ENCODE peak calls at places on chromosomes 4 and X, in six cellular contexts. One of them, this sample, is unnamed.

GRCh38 chr4:107824367-107825071 is at the start of gene SGMS2:
- DNase-seq in GM06990: peak
- DNase-seq in activated effector memory CD4-positive, alpha-beta T cell treated with anti-CD3 and anti-CD28 coated beads, Interleukin-2, amount 50 U/mL, for 16 hours: peak
- DNase-seq in NCI-H2171 treated with DMSO at 0.1 percent for 48 hours: no peak
- DNase-seq in astrocyte of the spinal cord: peak
- DNase-seq in iris pigment epithelial cell: peak
- DNase-seq in this sample: peak

GRCh38 chrX:40773809-40774208 is 38.5 kb upstream of the MED14 start:
- DNase-seq in GM06990: no peak
- DNase-seq in activated effector memory CD4-positive, alpha-beta T cell treated with anti-CD3 and anti-CD28 coated beads, Interleukin-2, amount 50 U/mL, for 16 hours: no peak
- DNase-seq in NCI-H2171 treated with DMSO at 0.1 percent for 48 hours: no peak
- DNase-seq in astrocyte of the spinal cord: peak
- DNase-seq in iris pigment epithelial cell: peak
- DNase-seq in this sample: no peak

GRCh38 chr4:32219306-32220075 is 1499.3 kb downstream of the PCDH7 start:
- DNase-seq in GM06990: no peak
- DNase-seq in activated effector memory CD4-positive, alpha-beta T cell treated with anti-CD3 and anti-CD28 coated beads, Interleukin-2, amount 50 U/mL, for 16 hours: no peak
- DNase-seq in NCI-H2171 treated with DMSO at 0.1 percent for 48 hours: no peak
- DNase-seq in astrocyte of the spinal cord: no peak
- DNase-seq in iris pigment epithelial cell: peak
- DNase-seq in this sample: no peak

GRCh38 chr4:2768921-2769336 is 12.8 kb upstream of the TNIP2 start:
- DNase-seq in GM06990: no peak
- DNase-seq in activated effector memory CD4-positive, alpha-beta T cell treated with anti-CD3 and anti-CD28 coated beads, Interleukin-2, amount 50 U/mL, for 16 hours: peak
- DNase-seq in NCI-H2171 treated with DMSO at 0.1 percent for 48 hours: no peak
- DNase-seq in astrocyte of the spinal cord: no peak
- DNase-seq in iris pigment epithelial cell: no peak
- DNase-seq in this sample: no peak

GRCh38 chr4:105895609-105896460 is 564 bp downstream of the NPNT start:
- DNase-seq in GM06990: peak
- DNase-seq in activated effector memory CD4-positive, alpha-beta T cell treated with anti-CD3 and anti-CD28 coated beads, Interleukin-2, amount 50 U/mL, for 16 hours: no peak
- DNase-seq in NCI-H2171 treated with DMSO at 0.1 percent for 48 hours: no peak
- DNase-seq in astrocyte of the spinal cord: peak
- DNase-seq in iris pigment epithelial cell: peak
- DNase-seq in this sample: no peak

GRCh38 chrX:103531002-103531401 is 11.7 kb upstream of the RAB40A start:
- DNase-seq in GM06990: no peak
- DNase-seq in activated effector memory CD4-positive, alpha-beta T cell treated with anti-CD3 and anti-CD28 coated beads, Interleukin-2, amount 50 U/mL, for 16 hours: no peak
- DNase-seq in NCI-H2171 treated with DMSO at 0.1 percent for 48 hours: no peak
- DNase-seq in astrocyte of the spinal cord: peak
- DNase-seq in iris pigment epithelial cell: peak
- DNase-seq in this sample: peak

GRCh38 chr4:47032405-47033106 is 1.2 kb downstream of the GABRB1 start:
- DNase-seq in GM06990: peak
- DNase-seq in activated effector memory CD4-positive, alpha-beta T cell treated with anti-CD3 and anti-CD28 coated beads, Interleukin-2, amount 50 U/mL, for 16 hours: peak
- DNase-seq in NCI-H2171 treated with DMSO at 0.1 percent for 48 hours: peak
- DNase-seq in astrocyte of the spinal cord: peak
- DNase-seq in iris pigment epithelial cell: peak
- DNase-seq in this sample: no peak

GRCh38 chr4:41935652-41936021 is 408 bp downstream of the TMEM33 start:
- DNase-seq in GM06990: no peak
- DNase-seq in activated effector memory CD4-positive, alpha-beta T cell treated with anti-CD3 and anti-CD28 coated beads, Interleukin-2, amount 50 U/mL, for 16 hours: peak
- DNase-seq in NCI-H2171 treated with DMSO at 0.1 percent for 48 hours: peak
- DNase-seq in astrocyte of the spinal cord: no peak
- DNase-seq in iris pigment epithelial cell: peak
- DNase-seq in this sample: no peak

GRCh38 chrX:149131780-149132179 is 373.3 kb downstream of the IDS start:
- DNase-seq in GM06990: no peak
- DNase-seq in activated effector memory CD4-positive, alpha-beta T cell treated with anti-CD3 and anti-CD28 coated beads, Interleukin-2, amount 50 U/mL, for 16 hours: no peak
- DNase-seq in NCI-H2171 treated with DMSO at 0.1 percent for 48 hours: no peak
- DNase-seq in astrocyte of the spinal cord: peak
- DNase-seq in iris pigment epithelial cell: peak
- DNase-seq in this sample: no peak

GRCh38 chr4:76624271-76624681 is 189.2 kb downstream of the SHROOM3 start:
- DNase-seq in GM06990: no peak
- DNase-seq in activated effector memory CD4-positive, alpha-beta T cell treated with anti-CD3 and anti-CD28 coated beads, Interleukin-2, amount 50 U/mL, for 16 hours: no peak
- DNase-seq in NCI-H2171 treated with DMSO at 0.1 percent for 48 hours: no peak
- DNase-seq in astrocyte of the spinal cord: peak
- DNase-seq in iris pigment epithelial cell: peak
- DNase-seq in this sample: peak

GRCh38 chr4:158530391-158530790 is 8.7 kb downstream of the RXFP1 start:
- DNase-seq in GM06990: no peak
- DNase-seq in activated effector memory CD4-positive, alpha-beta T cell treated with anti-CD3 and anti-CD28 coated beads, Interleukin-2, amount 50 U/mL, for 16 hours: no peak
- DNase-seq in NCI-H2171 treated with DMSO at 0.1 percent for 48 hours: no peak
- DNase-seq in astrocyte of the spinal cord: no peak
- DNase-seq in iris pigment epithelial cell: peak
- DNase-seq in this sample: no peak

GRCh38 chr4:21032246-21032645 is 332.0 kb downstream of the PACRGL start:
- DNase-seq in GM06990: no peak
- DNase-seq in activated effector memory CD4-positive, alpha-beta T cell treated with anti-CD3 and anti-CD28 coated beads, Interleukin-2, amount 50 U/mL, for 16 hours: no peak
- DNase-seq in NCI-H2171 treated with DMSO at 0.1 percent for 48 hours: no peak
- DNase-seq in astrocyte of the spinal cord: peak
- DNase-seq in iris pigment epithelial cell: peak
- DNase-seq in this sample: no peak

GRCh38 chrX:101493225-101493624 is 8.0 kb downstream of the ARMCX4 start:
- DNase-seq in GM06990: no peak
- DNase-seq in activated effector memory CD4-positive, alpha-beta T cell treated with anti-CD3 and anti-CD28 coated beads, Interleukin-2, amount 50 U/mL, for 16 hours: no peak
- DNase-seq in NCI-H2171 treated with DMSO at 0.1 percent for 48 hours: no peak
- DNase-seq in astrocyte of the spinal cord: no peak
- DNase-seq in iris pigment epithelial cell: no peak
- DNase-seq in this sample: no peak

GRCh38 chrX:10022580-10023245 is 55.6 kb downstream of the CLDN34 start:
- DNase-seq in GM06990: no peak
- DNase-seq in activated effector memory CD4-positive, alpha-beta T cell treated with anti-CD3 and anti-CD28 coated beads, Interleukin-2, amount 50 U/mL, for 16 hours: no peak
- DNase-seq in NCI-H2171 treated with DMSO at 0.1 percent for 48 hours: no peak
- DNase-seq in astrocyte of the spinal cord: peak
- DNase-seq in iris pigment epithelial cell: peak
- DNase-seq in this sample: no peak

GRCh38 chrX:106246511-106246910 is 78.4 kb downstream of the PWWP3B start:
- DNase-seq in GM06990: no peak
- DNase-seq in activated effector memory CD4-positive, alpha-beta T cell treated with anti-CD3 and anti-CD28 coated beads, Interleukin-2, amount 50 U/mL, for 16 hours: no peak
- DNase-seq in NCI-H2171 treated with DMSO at 0.1 percent for 48 hours: no peak
- DNase-seq in astrocyte of the spinal cord: peak
- DNase-seq in iris pigment epithelial cell: peak
- DNase-seq in this sample: no peak

GRCh38 chr4:77190053-77190452 is 33.0 kb downstream of the CCNG2 start:
- DNase-seq in GM06990: no peak
- DNase-seq in activated effector memory CD4-positive, alpha-beta T cell treated with anti-CD3 and anti-CD28 coated beads, Interleukin-2, amount 50 U/mL, for 16 hours: no peak
- DNase-seq in NCI-H2171 treated with DMSO at 0.1 percent for 48 hours: no peak
- DNase-seq in astrocyte of the spinal cord: no peak
- DNase-seq in iris pigment epithelial cell: peak
- DNase-seq in this sample: no peak

GRCh38 chr4:150206265-150206664 is 128.0 kb downstream of the DCLK2 start:
- DNase-seq in GM06990: no peak
- DNase-seq in activated effector memory CD4-positive, alpha-beta T cell treated with anti-CD3 and anti-CD28 coated beads, Interleukin-2, amount 50 U/mL, for 16 hours: no peak
- DNase-seq in NCI-H2171 treated with DMSO at 0.1 percent for 48 hours: no peak
- DNase-seq in astrocyte of the spinal cord: no peak
- DNase-seq in iris pigment epithelial cell: no peak
- DNase-seq in this sample: no peak

GRCh38 chr4:25953740-25954139 is 39.7 kb downstream of the SMIM20 start:
- DNase-seq in GM06990: no peak
- DNase-seq in activated effector memory CD4-positive, alpha-beta T cell treated with anti-CD3 and anti-CD28 coated beads, Interleukin-2, amount 50 U/mL, for 16 hours: no peak
- DNase-seq in NCI-H2171 treated with DMSO at 0.1 percent for 48 hours: peak
- DNase-seq in astrocyte of the spinal cord: peak
- DNase-seq in iris pigment epithelial cell: peak
- DNase-seq in this sample: no peak

GRCh38 chr4:6916587-6917444 is 7.2 kb downstream of the TBC1D14 start:
- DNase-seq in GM06990: no peak
- DNase-seq in activated effector memory CD4-positive, alpha-beta T cell treated with anti-CD3 and anti-CD28 coated beads, Interleukin-2, amount 50 U/mL, for 16 hours: peak
- DNase-seq in NCI-H2171 treated with DMSO at 0.1 percent for 48 hours: peak
- DNase-seq in astrocyte of the spinal cord: no peak
- DNase-seq in iris pigment epithelial cell: peak
- DNase-seq in this sample: no peak

GRCh38 chrX:30270639-30271038 is 23.7 kb downstream of the MAGEB1 start:
- DNase-seq in GM06990: no peak
- DNase-seq in activated effector memory CD4-positive, alpha-beta T cell treated with anti-CD3 and anti-CD28 coated beads, Interleukin-2, amount 50 U/mL, for 16 hours: no peak
- DNase-seq in NCI-H2171 treated with DMSO at 0.1 percent for 48 hours: no peak
- DNase-seq in astrocyte of the spinal cord: no peak
- DNase-seq in iris pigment epithelial cell: no peak
- DNase-seq in this sample: no peak

GRCh38 chrX:102712967-102713677 is 874 bp downstream of the GPRASP2 start:
- DNase-seq in GM06990: no peak
- DNase-seq in activated effector memory CD4-positive, alpha-beta T cell treated with anti-CD3 and anti-CD28 coated beads, Interleukin-2, amount 50 U/mL, for 16 hours: no peak
- DNase-seq in NCI-H2171 treated with DMSO at 0.1 percent for 48 hours: peak
- DNase-seq in astrocyte of the spinal cord: peak
- DNase-seq in iris pigment epithelial cell: peak
- DNase-seq in this sample: no peak

GRCh38 chr4:123163501-123163900 is 233.1 kb upstream of the SPRY1 start:
- DNase-seq in GM06990: no peak
- DNase-seq in activated effector memory CD4-positive, alpha-beta T cell treated with anti-CD3 and anti-CD28 coated beads, Interleukin-2, amount 50 U/mL, for 16 hours: no peak
- DNase-seq in NCI-H2171 treated with DMSO at 0.1 percent for 48 hours: no peak
- DNase-seq in astrocyte of the spinal cord: no peak
- DNase-seq in iris pigment epithelial cell: peak
- DNase-seq in this sample: no peak

GRCh38 chr4:730511-730910 is 24.9 kb downstream of the PCGF3 start:
- DNase-seq in GM06990: no peak
- DNase-seq in activated effector memory CD4-positive, alpha-beta T cell treated with anti-CD3 and anti-CD28 coated beads, Interleukin-2, amount 50 U/mL, for 16 hours: no peak
- DNase-seq in NCI-H2171 treated with DMSO at 0.1 percent for 48 hours: no peak
- DNase-seq in astrocyte of the spinal cord: no peak
- DNase-seq in iris pigment epithelial cell: no peak
- DNase-seq in this sample: no peak

GRCh38 chrX:151902813-151903591 is 9.7 kb upstream of the MAGEA4 start:
- DNase-seq in GM06990: no peak
- DNase-seq in activated effector memory CD4-positive, alpha-beta T cell treated with anti-CD3 and anti-CD28 coated beads, Interleukin-2, amount 50 U/mL, for 16 hours: no peak
- DNase-seq in NCI-H2171 treated with DMSO at 0.1 percent for 48 hours: no peak
- DNase-seq in astrocyte of the spinal cord: peak
- DNase-seq in iris pigment epithelial cell: peak
- DNase-seq in this sample: peak

GRCh38 chr4:23006756-23007155 is 314.0 kb downstream of the GBA3 start:
- DNase-seq in GM06990: no peak
- DNase-seq in activated effector memory CD4-positive, alpha-beta T cell treated with anti-CD3 and anti-CD28 coated beads, Interleukin-2, amount 50 U/mL, for 16 hours: no peak
- DNase-seq in NCI-H2171 treated with DMSO at 0.1 percent for 48 hours: no peak
- DNase-seq in astrocyte of the spinal cord: peak
- DNase-seq in iris pigment epithelial cell: peak
- DNase-seq in this sample: peak

GRCh38 chr4:25223770-25224375 is 10.0 kb upstream of the PI4K2B start:
- DNase-seq in GM06990: no peak
- DNase-seq in activated effector memory CD4-positive, alpha-beta T cell treated with anti-CD3 and anti-CD28 coated beads, Interleukin-2, amount 50 U/mL, for 16 hours: no peak
- DNase-seq in NCI-H2171 treated with DMSO at 0.1 percent for 48 hours: peak
- DNase-seq in astrocyte of the spinal cord: peak
- DNase-seq in iris pigment epithelial cell: peak
- DNase-seq in this sample: no peak

GRCh38 chrX:139902559-139902958 is 30.3 kb downstream of the ATP11C start:
- DNase-seq in GM06990: no peak
- DNase-seq in activated effector memory CD4-positive, alpha-beta T cell treated with anti-CD3 and anti-CD28 coated beads, Interleukin-2, amount 50 U/mL, for 16 hours: no peak
- DNase-seq in NCI-H2171 treated with DMSO at 0.1 percent for 48 hours: no peak
- DNase-seq in astrocyte of the spinal cord: no peak
- DNase-seq in iris pigment epithelial cell: no peak
- DNase-seq in this sample: no peak

GRCh38 chr4:180950377-180950776 is 1292.8 kb upstream of the TENM3 start:
- DNase-seq in GM06990: no peak
- DNase-seq in activated effector memory CD4-positive, alpha-beta T cell treated with anti-CD3 and anti-CD28 coated beads, Interleukin-2, amount 50 U/mL, for 16 hours: no peak
- DNase-seq in NCI-H2171 treated with DMSO at 0.1 percent for 48 hours: no peak
- DNase-seq in astrocyte of the spinal cord: no peak
- DNase-seq in iris pigment epithelial cell: no peak
- DNase-seq in this sample: no peak

GRCh38 chr4:113383111-113383785 is 333.8 kb downstream of the ANK2 start:
- DNase-seq in GM06990: no peak
- DNase-seq in activated effector memory CD4-positive, alpha-beta T cell treated with anti-CD3 and anti-CD28 coated beads, Interleukin-2, amount 50 U/mL, for 16 hours: no peak
- DNase-seq in NCI-H2171 treated with DMSO at 0.1 percent for 48 hours: no peak
- DNase-seq in astrocyte of the spinal cord: peak
- DNase-seq in iris pigment epithelial cell: peak
- DNase-seq in this sample: peak

GRCh38 chr4:185589067-185589844 is 53.9 kb upstream of the PDLIM3 start:
- DNase-seq in GM06990: no peak
- DNase-seq in activated effector memory CD4-positive, alpha-beta T cell treated with anti-CD3 and anti-CD28 coated beads, Interleukin-2, amount 50 U/mL, for 16 hours: no peak
- DNase-seq in NCI-H2171 treated with DMSO at 0.1 percent for 48 hours: no peak
- DNase-seq in astrocyte of the spinal cord: peak
- DNase-seq in iris pigment epithelial cell: peak
- DNase-seq in this sample: no peak

GRCh38 chr4:80268936-80269335 is 2.5 kb downstream of the FGF5 start:
- DNase-seq in GM06990: no peak
- DNase-seq in activated effector memory CD4-positive, alpha-beta T cell treated with anti-CD3 and anti-CD28 coated beads, Interleukin-2, amount 50 U/mL, for 16 hours: no peak
- DNase-seq in NCI-H2171 treated with DMSO at 0.1 percent for 48 hours: no peak
- DNase-seq in astrocyte of the spinal cord: peak
- DNase-seq in iris pigment epithelial cell: no peak
- DNase-seq in this sample: no peak

GRCh38 chrX:119374736-119375135 is 24.4 kb upstream of the SLC25A43 start:
- DNase-seq in GM06990: no peak
- DNase-seq in activated effector memory CD4-positive, alpha-beta T cell treated with anti-CD3 and anti-CD28 coated beads, Interleukin-2, amount 50 U/mL, for 16 hours: no peak
- DNase-seq in NCI-H2171 treated with DMSO at 0.1 percent for 48 hours: no peak
- DNase-seq in astrocyte of the spinal cord: no peak
- DNase-seq in iris pigment epithelial cell: peak
- DNase-seq in this sample: no peak

GRCh38 chrX:153878285-153878779 is 7.6 kb downstream of the L1CAM start:
- DNase-seq in GM06990: no peak
- DNase-seq in activated effector memory CD4-positive, alpha-beta T cell treated with anti-CD3 and anti-CD28 coated beads, Interleukin-2, amount 50 U/mL, for 16 hours: no peak
- DNase-seq in NCI-H2171 treated with DMSO at 0.1 percent for 48 hours: no peak
- DNase-seq in astrocyte of the spinal cord: no peak
- DNase-seq in iris pigment epithelial cell: no peak
- DNase-seq in this sample: no peak

GRCh38 chr4:92566284-92566683 is 262.5 kb downstream of the GRID2 start:
- DNase-seq in GM06990: no peak
- DNase-seq in activated effector memory CD4-positive, alpha-beta T cell treated with anti-CD3 and anti-CD28 coated beads, Interleukin-2, amount 50 U/mL, for 16 hours: no peak
- DNase-seq in NCI-H2171 treated with DMSO at 0.1 percent for 48 hours: no peak
- DNase-seq in astrocyte of the spinal cord: no peak
- DNase-seq in iris pigment epithelial cell: no peak
- DNase-seq in this sample: no peak

GRCh38 chr4:95638920-95639501 is 90.2 kb upstream of the UNC5C start:
- DNase-seq in GM06990: no peak
- DNase-seq in activated effector memory CD4-positive, alpha-beta T cell treated with anti-CD3 and anti-CD28 coated beads, Interleukin-2, amount 50 U/mL, for 16 hours: no peak
- DNase-seq in NCI-H2171 treated with DMSO at 0.1 percent for 48 hours: no peak
- DNase-seq in astrocyte of the spinal cord: no peak
- DNase-seq in iris pigment epithelial cell: peak
- DNase-seq in this sample: no peak

GRCh38 chrX:48467331-48467761 is 2.7 kb downstream of the SLC38A5 start:
- DNase-seq in GM06990: no peak
- DNase-seq in activated effector memory CD4-positive, alpha-beta T cell treated with anti-CD3 and anti-CD28 coated beads, Interleukin-2, amount 50 U/mL, for 16 hours: no peak
- DNase-seq in NCI-H2171 treated with DMSO at 0.1 percent for 48 hours: no peak
- DNase-seq in astrocyte of the spinal cord: no peak
- DNase-seq in iris pigment epithelial cell: no peak
- DNase-seq in this sample: no peak

GRCh38 chr4:40992472-40993298 is 221.7 kb downstream of the APBB2 start:
- DNase-seq in GM06990: peak
- DNase-seq in activated effector memory CD4-positive, alpha-beta T cell treated with anti-CD3 and anti-CD28 coated beads, Interleukin-2, amount 50 U/mL, for 16 hours: no peak
- DNase-seq in NCI-H2171 treated with DMSO at 0.1 percent for 48 hours: no peak
- DNase-seq in astrocyte of the spinal cord: peak
- DNase-seq in iris pigment epithelial cell: peak
- DNase-seq in this sample: no peak

GRCh38 chr4:67006791-67007190 is 538.5 kb downstream of the CENPC start:
- DNase-seq in GM06990: no peak
- DNase-seq in activated effector memory CD4-positive, alpha-beta T cell treated with anti-CD3 and anti-CD28 coated beads, Interleukin-2, amount 50 U/mL, for 16 hours: no peak
- DNase-seq in NCI-H2171 treated with DMSO at 0.1 percent for 48 hours: no peak
- DNase-seq in astrocyte of the spinal cord: no peak
- DNase-seq in iris pigment epithelial cell: no peak
- DNase-seq in this sample: no peak

This sample was measured in GM04503.